ENCODE peak calls at places on chromosomes 11 and 22, in four cellular contexts. B is spleen, I is aorta, K is tibial nerve. O is an unnamed sample. For H3K9me3, the result is how much of the 10 kb centered on the place peaks cover.

GRCh38 chr11:95345651-95346050 is 114.6 kb upstream of the SESN3 start:
- DNase-seq in B (no peak), I (no peak), K (no peak), O (no peak)

GRCh38 chr11:82494988-82495432 is 238.7 kb downstream of the FAM181B start:
- DNase-seq in I (no peak), K (no peak), B (no peak), O (no peak)

GRCh38 chr11:75497788-75498404 is 27.8 kb downstream of the GDPD5 start:
- DNase-seq in K (no peak), B (no peak), I (no peak), O (no peak)

GRCh38 chr11:20026629-20027545 is 133.4 kb downstream of the DBX1 start:
- DNase-seq in B (no peak), I (no peak), K (no peak), O (no peak)

GRCh38 chr22:29259253-29259899 is 8.4 kb downstream of the RHBDD3 start:
- DNase-seq in I (no peak), K (no peak), B (no peak), O (no peak)

GRCh38 chr22:20111045-20111688 is 4.7 kb upstream of the RANBP1 start:
- DNase-seq in B (peak), I (peak), K (no peak), O (no peak)

GRCh38 chr11:27173545-27173944 is 132.9 kb downstream of the BBOX1 start:
- DNase-seq in K (no peak), B (no peak), I (no peak), O (no peak)

GRCh38 chr22:30910358-30910757 is 58.2 kb downstream of the MORC2 start:
- DNase-seq in B (no peak), K (no peak), I (no peak), O (no peak)

GRCh38 chr11:118434553-118435232 is 1.6 kb upstream of the KMT2A start:
- DNase-seq in I (peak), B (peak), K (no peak), O (peak)

GRCh38 chr11:100592619-100593309 is 94.3 kb upstream of the ARHGAP42 start:
- DNase-seq in K (no peak), I (no peak), B (no peak), O (no peak)

GRCh38 chr11:75565916-75566762 is 4.1 kb downstream of the SERPINH1 start:
- DNase-seq in K (no peak), I (no peak), B (no peak), O (no peak)

GRCh38 chr11:57357310-57357709 is 19.2 kb downstream of the P2RX3 start:
- DNase-seq in K (no peak), I (no peak), B (no peak), O (no peak)

GRCh38 chr11:130431337-130431773 is 2.9 kb upstream of the ADAMTS8 start:
- DNase-seq in B (peak), K (peak), I (peak), O (peak)

GRCh38 chr11:65415499-65416340 is 6.9 kb upstream of the NEAT1 start:
- DNase-seq in B (peak), I (peak), K (peak), O (no peak)

GRCh38 chr11:36228689-36229088 is 60.5 kb downstream of the COMMD9 start:
- DNase-seq in B (no peak), K (no peak), I (peak), O (no peak)

GRCh38 chr22:47299211-47299878 is 536.9 kb downstream of the TBC1D22A start:
- DNase-seq in K (no peak), I (no peak), B (no peak), O (no peak)

GRCh38 chr22:47300698-47301405 is 538.4 kb downstream of the TBC1D22A start:
- DNase-seq in I (no peak), K (no peak), B (no peak), O (peak)

GRCh38 chr22:47298017-47298820 is 535.8 kb downstream of the TBC1D22A start:
- DNase-seq in B (no peak), K (no peak), I (no peak), O (no peak)

GRCh38 chr22:47301820-47302475 is 539.5 kb downstream of the TBC1D22A start:
- DNase-seq in K (no peak), I (no peak), B (no peak), O (no peak)

DNA sequence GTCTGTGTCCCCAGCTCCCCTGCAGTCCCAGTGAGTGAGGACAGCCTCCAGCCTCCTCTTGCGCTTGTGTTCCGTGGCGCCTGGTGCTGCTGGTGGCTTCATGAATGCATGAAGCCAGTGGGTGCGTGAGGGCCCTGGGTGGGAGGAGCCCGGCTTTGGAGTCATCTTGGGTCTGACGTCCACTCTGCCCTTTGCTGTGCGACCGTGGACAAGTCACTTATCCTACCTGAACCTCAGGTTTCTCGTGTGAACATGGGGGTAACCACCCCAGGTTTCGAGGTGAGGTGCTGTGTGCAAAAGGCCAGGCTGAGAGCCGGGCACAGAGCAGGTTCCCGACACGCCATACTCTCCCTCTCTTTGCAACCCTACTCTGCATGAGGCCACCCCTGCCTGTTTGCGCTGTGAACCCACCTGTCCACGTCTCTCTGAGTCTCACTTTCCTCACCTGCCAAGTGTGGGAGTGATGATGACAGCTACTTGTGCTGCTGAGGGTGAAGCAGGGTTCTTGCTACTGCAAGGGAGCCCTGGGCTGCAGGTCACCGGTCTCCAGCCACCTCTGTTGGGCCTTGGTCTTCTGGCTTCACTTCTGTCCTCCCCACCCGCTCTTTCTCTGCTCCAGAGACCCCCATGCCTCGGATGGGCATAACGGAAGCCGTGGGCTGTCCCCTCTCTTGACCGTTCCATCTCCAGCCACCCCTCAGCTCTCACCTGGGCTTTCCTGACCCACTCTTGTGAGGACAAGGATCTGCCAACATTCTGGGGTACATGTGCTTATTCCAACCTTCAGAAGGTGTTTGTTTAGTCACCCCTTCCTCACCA is 537.6 kb downstream of the TBC1D22A start:
- DNase-seq in K (no peak), I (no peak), B (no peak), O (no peak)
- H3K9me3 ChIP-seq in K (under half), I (under half), B (under half), O (under half)

GRCh38 chr11:33151411-33151810 is 9.9 kb downstream of the CSTF3 start:
- DNase-seq in K (no peak), I (no peak), B (no peak), O (no peak)
- H3K9me3 ChIP-seq in K (under half), I (under half), B (under half), O (under half)

GRCh38 chr11:58741127-58741526 is 9.4 kb upstream of the GLYAT start:
- DNase-seq in I (no peak), B (no peak), K (no peak), O (no peak)
- H3K9me3 ChIP-seq in I (under half), B (under half), K (under half), O (under half)

DNA sequence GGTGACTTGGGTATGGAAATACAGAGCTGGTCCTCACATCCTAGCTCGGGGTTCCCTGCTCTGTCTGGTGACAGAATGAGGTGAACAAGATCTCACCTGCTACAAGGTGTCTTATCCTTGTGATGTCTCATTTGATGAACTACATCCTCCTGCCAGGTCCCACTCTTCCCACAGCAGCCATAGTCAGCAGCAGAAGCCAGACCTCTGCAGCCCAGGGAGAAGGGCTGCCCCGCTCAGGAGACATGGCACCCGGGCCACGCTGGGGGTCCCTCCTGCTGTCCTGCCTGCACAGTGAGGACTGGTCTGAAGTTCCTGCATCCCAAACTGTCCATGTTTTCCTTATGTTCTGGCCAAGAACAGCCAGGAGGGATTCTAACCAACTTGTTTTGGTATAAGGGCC is 414.1 kb downstream of the CTTN start:
- DNase-seq in K (no peak), B (no peak), I (no peak), O (no peak)
- H3K9me3 ChIP-seq in K (under half), B (under half), I (under half), O (under half)

GRCh38 chr11:21736404-21736803 is 456.5 kb upstream of the ANO5 start:
- DNase-seq in B (no peak), I (no peak), K (no peak), O (no peak)
- H3K9me3 ChIP-seq in B (under half), I (under half), K (under half), O (under half)

DNA sequence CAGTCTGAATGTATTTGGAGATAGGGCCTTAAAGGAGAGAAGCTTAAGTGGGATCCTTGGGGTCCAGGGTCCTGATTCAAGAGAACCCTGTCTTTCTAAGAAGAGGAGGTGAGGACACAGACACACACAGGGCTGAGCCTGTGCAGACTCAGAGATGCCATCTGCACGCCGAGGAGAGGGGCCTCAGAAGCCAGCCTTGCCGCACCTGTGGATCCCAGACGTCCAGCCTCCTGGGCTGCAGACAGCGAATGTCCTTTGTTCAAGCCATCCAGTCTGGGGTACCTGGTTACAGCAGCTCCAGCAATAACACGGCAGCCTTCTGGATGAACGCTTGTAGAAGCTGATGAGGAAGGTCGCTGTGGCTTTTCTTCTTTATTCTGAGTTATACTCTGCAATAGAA is 1086.1 kb downstream of the BRD1 start:
- DNase-seq in K (no peak), B (peak), I (peak), O (no peak)
- H3K9me3 ChIP-seq in K (under half), B (under half), I (under half), O (under half)

DNA sequence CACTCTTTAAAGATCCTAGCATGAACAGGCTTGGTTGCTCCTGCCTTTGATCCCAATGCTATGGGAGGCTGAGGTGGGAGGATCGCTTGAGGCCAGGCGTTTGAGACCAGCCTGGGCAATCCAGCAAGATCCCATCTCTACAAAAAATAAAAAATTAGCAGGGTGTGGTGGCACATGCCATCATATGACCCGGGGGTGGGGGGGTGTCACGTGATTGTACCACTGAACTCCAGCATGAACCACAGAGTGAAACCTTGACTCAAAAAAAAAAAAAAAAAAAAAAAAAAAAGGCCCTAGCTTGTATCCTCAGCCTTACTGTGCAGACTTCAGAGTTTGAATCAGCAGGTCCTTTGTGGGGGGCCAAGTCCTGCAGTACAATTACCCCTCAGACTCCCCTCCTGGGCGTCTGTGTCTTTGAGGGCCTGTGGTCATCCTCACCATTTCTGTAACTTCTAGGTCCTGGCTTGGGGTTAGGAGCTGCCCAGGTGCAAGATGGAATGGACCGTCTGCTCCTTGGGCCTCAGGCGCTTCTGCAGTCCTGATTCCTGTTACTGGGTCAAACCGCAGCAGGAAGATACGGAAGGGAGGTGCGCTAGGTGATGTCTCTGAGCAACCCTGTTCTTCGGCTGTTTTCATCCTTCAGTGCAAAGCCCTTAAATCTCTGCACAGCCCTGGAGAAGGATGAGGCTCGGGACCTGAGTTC is 208.1 kb downstream of the CTTN start:
- DNase-seq in B (no peak), K (no peak), I (no peak), O (no peak)
- H3K9me3 ChIP-seq in B (under half), K (under half), I (under half), O (under half)

O was measured in adrenal gland.